ENCODE peak calls at places on chromosomes 1 and 21, in seven cellular contexts. U is OCI-LY7, T is fibroblast of lung, Z is IMR-90, J is GM12878, G is hepatocyte, C is keratinocyte. I is an unnamed sample.
A peak's percentile ranks its signal among the peaks of the same experiment; 100 is the strongest.

GRCh38 chr21:42148097-42148496 is 70.8 kb upstream of the ABCG1 start:
- DNase-seq in U (no peak), T (no peak), Z (no peak), J (no peak), G (no peak), C (no peak), I (no peak)

GRCh38 chr1:31441970-31442647 is 29.1 kb downstream of the SERINC2 start:
- DNase-seq in U (no peak), T (no peak), Z (no peak), J (no peak), G (no peak), C (no peak), I (no peak)

GRCh38 chr1:193346085-193346484 is 159.7 kb upstream of the B3GALT2 start:
- DNase-seq in U (no peak), T (no peak), Z (no peak), J (no peak), G (no peak), C (no peak), I (no peak)

GRCh38 chr1:12709696-12710095 is 6.2 kb upstream of the AADACL3 start:
- DNase-seq in U (no peak), T (no peak), Z (no peak), J (no peak), G (no peak), C (no peak), I (no peak)

GRCh38 chr21:31900121-31900895 is 27.5 kb downstream of the HUNK start:
- DNase-seq in U (no peak), T (no peak), Z (no peak), J (no peak), G (peak; percentile 88), C (no peak), I (no peak)

GRCh38 chr1:246355421-246356230 is 151.5 kb downstream of the SMYD3 start:
- DNase-seq in U (no peak), T (peak; percentile 57), Z (no peak), J (no peak), G (no peak), C (no peak), I (peak; percentile 51)

GRCh38 chr1:15799004-15799867 is 8.2 kb downstream of the UQCRHL start:
- DNase-seq in U (no peak), T (peak; percentile 98), Z (peak; percentile 96), J (no peak), G (peak; percentile 87), C (peak; percentile 92), I (peak; percentile 97)

GRCh38 chr1:240468616-240469015 is 143.3 kb downstream of the GREM2 start:
- DNase-seq in U (no peak), T (no peak), Z (peak; percentile 28), J (no peak), G (no peak), C (no peak), I (no peak)

GRCh38 chr1:228397454-228397786 is 9.2 kb downstream of the TRIM11 start:
- DNase-seq in U (no peak), T (no peak), Z (no peak), J (no peak), G (no peak), C (no peak), I (no peak)

GRCh38 chr1:7576946-7577657 is 194.0 kb upstream of the VAMP3 start:
- DNase-seq in U (no peak), T (peak; percentile 8), Z (peak; percentile 53), J (no peak), G (peak; percentile 33), C (no peak), I (no peak)

GRCh38 chr21:45985471-45986315 is 4.1 kb downstream of the COL6A1 start:
- DNase-seq in U (no peak), T (no peak), Z (no peak), J (no peak), G (no peak), C (no peak), I (no peak)

GRCh38 chr21:27388835-27389234 is 421.9 kb upstream of the ADAMTS5 start:
- DNase-seq in U (no peak), T (no peak), Z (no peak), J (no peak), G (no peak), C (no peak), I (no peak)

GRCh38 chr1:5514519-5515183 is 477.6 kb downstream of the NPHP4 start:
- DNase-seq in U (peak; percentile 59), T (peak; percentile 0), Z (peak; percentile 7), J (no peak), G (peak; percentile 81), C (no peak), I (no peak)

GRCh38 chr1:207454046-207454964 is at the start of gene CR2:
- DNase-seq in U (peak; percentile 86), T (peak; percentile 3), Z (no peak), J (no peak), G (peak; percentile 74), C (no peak), I (no peak)

GRCh38 chr1:32240140-32240951 is 6.7 kb upstream of the FAM167B start:
- DNase-seq in U (peak; percentile 41), T (peak; percentile 58), Z (peak; percentile 39), J (no peak), G (peak; percentile 77), C (no peak), I (peak; percentile 27)

GRCh38 chr1:14598498-14599172 is at the start of gene KAZN:
- DNase-seq in U (no peak), T (no peak), Z (no peak), J (no peak), G (peak; percentile 76), C (no peak), I (no peak)

GRCh38 chr1:45767035-45767434 is 16.6 kb upstream of the IPP start:
- DNase-seq in U (no peak), T (peak; percentile 59), Z (peak; percentile 76), J (no peak), G (no peak), C (no peak), I (peak; percentile 54)

GRCh38 chr1:57741521-57741920 is 317.7 kb upstream of the DAB1 start:
- DNase-seq in U (no peak), T (no peak), Z (no peak), J (peak; percentile 3), G (no peak), C (no peak), I (no peak)

GRCh38 chr21:44962481-44962966 is 22.7 kb downstream of the SLX9 start:
- DNase-seq in U (no peak), T (peak; percentile 100), Z (peak; percentile 100), J (no peak), G (peak; percentile 64), C (no peak), I (peak; percentile 100)
- H4K20me1 ChIP-seq in U (peaks cover 4% of the 10 kb centered on the region), T (peaks cover 1% of the 10 kb centered on the region), Z (peaks cover 7% of the 10 kb centered on the region), J (no peaks in the 10 kb centered on the region), G (no peaks in the 10 kb centered on the region), C (peaks cover under 1% of the 10 kb centered on the region), I (peaks cover 9% of the 10 kb centered on the region)

DNA sequence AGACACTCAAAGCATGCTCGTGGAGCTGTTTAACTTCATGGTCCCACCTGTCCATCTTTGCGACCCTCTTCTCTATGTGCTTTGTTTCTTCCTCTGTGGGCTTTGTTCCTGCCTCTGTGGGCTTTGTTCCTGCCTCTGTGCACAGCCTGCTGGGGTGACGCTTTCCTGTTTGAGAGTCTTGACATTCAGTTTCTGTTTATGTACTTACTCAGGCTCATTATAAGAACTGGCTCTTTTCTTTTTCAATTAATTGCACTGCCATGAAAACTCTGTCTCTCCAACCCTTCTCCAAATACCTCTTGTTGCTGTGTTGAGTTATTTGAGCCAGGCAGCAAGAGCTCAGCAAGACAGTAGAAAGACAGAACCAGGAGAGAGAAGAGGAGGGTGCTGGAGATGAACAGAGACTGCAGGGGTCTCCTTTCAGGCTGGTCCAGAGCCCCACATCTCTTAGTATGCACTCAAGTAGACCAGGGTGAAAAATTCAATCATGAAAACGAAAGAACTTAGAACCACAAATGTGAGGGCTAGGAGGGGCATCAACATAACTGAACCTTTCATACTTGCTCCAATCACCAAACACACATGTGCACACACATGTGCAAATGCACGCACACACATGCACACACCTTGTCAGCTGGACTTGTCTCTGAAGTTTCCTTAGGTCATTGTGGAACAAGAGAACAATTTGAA is 88.3 kb upstream of the SGIP1 start:
- DNase-seq in U (peak; percentile 78), T (no peak), Z (no peak), J (peak; percentile 68), G (no peak), C (no peak), I (no peak)
- TF ChIP-seq CTCF in U (no peak), T (no peak), Z (no peak), J (peak; percentile 33), G (no peak), C (no peak), I (no peak)

DNA sequence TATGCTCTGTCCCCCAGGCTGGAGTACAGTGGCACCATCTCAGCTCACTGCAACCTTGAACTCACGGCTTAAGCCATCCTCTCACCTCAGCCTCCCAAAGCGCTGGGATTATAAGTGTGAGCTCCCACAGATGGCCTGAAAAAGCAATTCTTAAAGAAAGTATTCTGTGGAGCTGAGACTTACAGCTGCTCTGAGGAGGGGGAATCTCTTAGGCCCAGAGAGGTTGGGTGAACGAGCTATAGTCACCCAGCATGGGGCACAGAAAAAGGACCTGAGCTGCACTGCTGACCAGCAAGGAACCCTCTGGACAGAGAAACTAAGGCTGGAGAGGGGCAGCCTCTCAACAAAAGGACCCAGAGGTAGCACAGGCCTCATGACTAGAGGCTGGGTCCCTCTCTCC is 1.3 kb downstream of the PAQR7 start:
- DNase-seq in U (no peak), T (no peak), Z (no peak), J (no peak), G (no peak), C (no peak), I (no peak)
- H3K4me1 ChIP-seq in U (peaks cover 45% of the 10 kb centered on the region), T (peaks cover 23% of the 10 kb centered on the region), Z (peaks cover 18% of the 10 kb centered on the region), J (peaks cover 34% of the 10 kb centered on the region), G (peaks cover 49% of the 10 kb centered on the region), C (peaks cover 50% of the 10 kb centered on the region), I (peaks cover 16% of the 10 kb centered on the region)

GRCh38 chr1:1303736-1304135 is 4.0 kb downstream of the ACAP3 start:
- DNase-seq in U (no peak), T (no peak), Z (no peak), J (no peak), G (no peak), C (no peak), I (no peak)

GRCh38 chr1:1306070-1306660 is 1.6 kb downstream of the ACAP3 start:
- DNase-seq in U (peak; percentile 62), T (no peak), Z (peak; percentile 27), J (no peak), G (no peak), C (no peak), I (no peak)

GRCh38 chr1:1305300-1306069 is 2.2 kb downstream of the ACAP3 start:
- DNase-seq in U (peak; percentile 55), T (peak; percentile 73), Z (peak; percentile 71), J (no peak), G (peak; percentile 90), C (no peak), I (peak; percentile 61)

GRCh38 chr1:1302951-1303509 is 4.7 kb downstream of the ACAP3 start:
- DNase-seq in U (no peak), T (no peak), Z (no peak), J (no peak), G (no peak), C (no peak), I (no peak)

GRCh38 chr1:1304331-1305299 is 3.1 kb downstream of the ACAP3 start:
- DNase-seq in U (no peak), T (peak; percentile 73), Z (peak; percentile 84), J (no peak), G (peak; percentile 89), C (no peak), I (peak; percentile 55)
- H4K20me1 ChIP-seq in U (no peaks in the 10 kb centered on the region), T (no peaks in the 10 kb centered on the region), Z (peaks cover 49% of the 10 kb centered on the region), J (no peaks in the 10 kb centered on the region), G (peaks cover 29% of the 10 kb centered on the region), C (no peaks in the 10 kb centered on the region), I (peaks cover 67% of the 10 kb centered on the region)

GRCh38 chr1:54342764-54343687 is 63.2 kb downstream of the SSBP3 start:
- DNase-seq in U (no peak), T (no peak), Z (no peak), J (no peak), G (no peak), C (no peak), I (no peak)
- TF ChIP-seq CTCF in U (no peak), T (no peak), Z (no peak), J (no peak), G (no peak), C (no peak), I (no peak)